ENCODE peak calls at places on chromosomes 7 and 10, in nine cellular contexts. V is thyroid gland, D is stomach, H is left ventricle myocardium inferior, X is ovary, W is testis, A is IMR-90, G is Peyer's patch, Y is mesenchymal stem cell. M is an unnamed sample. For H3K4me1 and H3K9me3, the result is how much of the 10 kb centered on the place peaks cover.

GRCh38 chr10:118955531-118956252 is 73.8 kb upstream of the NANOS1 start:
- DNase-seq in V (no peak), D (peak), H (no peak), X (no peak), W (no peak), A (no peak), G (no peak), Y (no peak), M (no peak)

GRCh38 chr7:67019562-67020390 is 23.1 kb downstream of the TYW1 start:
- DNase-seq in V (no peak), D (no peak), H (no peak), X (no peak), W (no peak), A (peak), G (no peak), Y (no peak), M (peak)

GRCh38 chr7:111953611-111954010 is 252.6 kb downstream of the DOCK4 start:
- DNase-seq in V (no peak), D (no peak), H (no peak), X (no peak), W (peak), A (no peak), G (no peak), Y (peak), M (peak)

GRCh38 chr7:11702938-11703337 is 129.1 kb downstream of the THSD7A start:
- DNase-seq in V (peak), D (no peak), H (no peak), X (no peak), W (peak), A (no peak), G (no peak), Y (peak), M (no peak)

GRCh38 chr10:119413738-119414611 is 128.5 kb downstream of the RGS10 start:
- DNase-seq in V (peak), D (peak), H (peak), X (peak), W (no peak), A (peak), G (no peak), Y (peak), M (no peak)

GRCh38 chr7:74031403-74032190 is 3.6 kb downstream of the ELN start:
- DNase-seq in V (no peak), D (no peak), H (no peak), X (no peak), W (no peak), A (no peak), G (no peak), Y (no peak), M (no peak)

GRCh38 chr10:13743101-13743693 is 156.4 kb downstream of the PRPF18 start:
- DNase-seq in V (no peak), D (no peak), H (no peak), X (no peak), W (no peak), A (peak), G (no peak), Y (no peak), M (no peak)

GRCh38 chr10:106815427-106816043 is 349.0 kb downstream of the SORCS1 start:
- DNase-seq in V (no peak), D (no peak), H (no peak), X (no peak), W (no peak), A (no peak), G (no peak), Y (no peak), M (no peak)

GRCh38 chr7:41287559-41288335 is 415.1 kb downstream of the INHBA start:
- DNase-seq in V (no peak), D (no peak), H (no peak), X (no peak), W (no peak), A (no peak), G (no peak), Y (no peak), M (no peak)

GRCh38 chr7:128108641-128109423 is 77.6 kb upstream of the LRRC4 start:
- DNase-seq in V (no peak), D (no peak), H (no peak), X (no peak), W (no peak), A (no peak), G (peak), Y (no peak), M (peak)

GRCh38 chr10:11670311-11670825 is 58.9 kb upstream of the USP6NL start:
- DNase-seq in V (no peak), D (no peak), H (no peak), X (no peak), W (no peak), A (no peak), G (no peak), Y (no peak), M (no peak)

GRCh38 chr10:61609609-61610166 is 53.0 kb upstream of the CABCOCO1 start:
- DNase-seq in V (no peak), D (no peak), H (no peak), X (no peak), W (no peak), A (no peak), G (no peak), Y (no peak), M (no peak)

GRCh38 chr7:132258231-132258630 is 318.0 kb downstream of the PLXNA4 start:
- DNase-seq in V (no peak), D (no peak), H (no peak), X (no peak), W (no peak), A (no peak), G (no peak), Y (no peak), M (no peak)

GRCh38 chr10:74991435-74991834 is 120.0 kb upstream of the SAMD8 start:
- DNase-seq in V (no peak), D (no peak), H (no peak), X (no peak), W (no peak), A (no peak), G (no peak), Y (peak), M (peak)

GRCh38 chr7:27148031-27148775 is 629 bp upstream of the HOXA6 start:
- DNase-seq in V (no peak), D (no peak), H (no peak), X (no peak), W (peak), A (no peak), G (peak), Y (no peak), M (no peak)

GRCh38 chr10:91198781-91199180 is 21.7 kb upstream of the PCGF5 start:
- DNase-seq in V (no peak), D (no peak), H (no peak), X (no peak), W (no peak), A (peak), G (no peak), Y (peak), M (peak)

GRCh38 chr10:129971381-129972144 is 7.5 kb upstream of the EBF3 start:
- DNase-seq in V (peak), D (peak), H (peak), X (peak), W (no peak), A (peak), G (peak), Y (peak), M (peak)

GRCh38 chr10:60869916-60870728 is 73.9 kb downstream of the RHOBTB1 start:
- DNase-seq in V (no peak), D (no peak), H (no peak), X (no peak), W (no peak), A (no peak), G (no peak), Y (no peak), M (no peak)

GRCh38 chr7:31019509-31019908 is 32.6 kb upstream of the ADCYAP1R1 start:
- DNase-seq in V (no peak), D (no peak), H (no peak), X (no peak), W (no peak), A (no peak), G (no peak), Y (no peak), M (no peak)

GRCh38 chr10:86756511-86757109 is at the start of gene BMPR1A:
- DNase-seq in V (peak), D (peak), H (peak), X (no peak), W (no peak), A (peak), G (no peak), Y (no peak), M (peak)

GRCh38 chr10:114401195-114401741 is 3.0 kb downstream of the AFAP1L2 start:
- DNase-seq in V (peak), D (peak), H (peak), X (peak), W (peak), A (peak), G (no peak), Y (peak), M (no peak)

GRCh38 chr10:75238182-75239180 is 2.7 kb upstream of the COMTD1 start:
- DNase-seq in V (no peak), D (no peak), H (peak), X (no peak), W (no peak), A (no peak), G (peak), Y (no peak), M (peak)

GRCh38 chr10:110918633-110919348 is at the start of gene BBIP1:
- DNase-seq in V (no peak), D (no peak), H (no peak), X (no peak), W (no peak), A (peak), G (peak), Y (peak), M (peak)

GRCh38 chr7:134737561-134738353 is 41.7 kb upstream of the CALD1 start:
- DNase-seq in V (no peak), D (no peak), H (no peak), X (no peak), W (no peak), A (peak), G (no peak), Y (peak), M (no peak)

GRCh38 chr10:68151453-68151852 is 42.2 kb downstream of the MYPN start:
- DNase-seq in V (no peak), D (no peak), H (no peak), X (no peak), W (no peak), A (no peak), G (no peak), Y (no peak), M (no peak)

GRCh38 chr10:117138838-117139580 is 939 bp upstream of the VAX1 start:
- DNase-seq in V (no peak), D (no peak), H (no peak), X (no peak), W (no peak), A (no peak), G (no peak), Y (no peak), M (no peak)

GRCh38 chr10:43236176-43236850 is 30.6 kb downstream of the RASGEF1A start:
- DNase-seq in V (no peak), D (no peak), H (no peak), X (no peak), W (no peak), A (no peak), G (no peak), Y (no peak), M (no peak)

GRCh38 chr7:151860771-151861170 is 16.1 kb downstream of the PRKAG2 start:
- DNase-seq in V (no peak), D (no peak), H (no peak), X (no peak), W (no peak), A (no peak), G (no peak), Y (no peak), M (peak)

GRCh38 chr7:30988346-30989005 is 24.7 kb downstream of the GHRHR start:
- DNase-seq in V (peak), D (peak), H (peak), X (peak), W (no peak), A (no peak), G (peak), Y (no peak), M (peak)

GRCh38 chr7:26443761-26444160 is 152.1 kb downstream of the SNX10 start:
- DNase-seq in V (no peak), D (no peak), H (no peak), X (no peak), W (no peak), A (no peak), G (no peak), Y (no peak), M (no peak)

GRCh38 chr10:63901228-63901627 is 380.0 kb downstream of the REEP3 start:
- DNase-seq in V (no peak), D (no peak), H (no peak), X (no peak), W (no peak), A (no peak), G (no peak), Y (no peak), M (no peak)

DNA sequence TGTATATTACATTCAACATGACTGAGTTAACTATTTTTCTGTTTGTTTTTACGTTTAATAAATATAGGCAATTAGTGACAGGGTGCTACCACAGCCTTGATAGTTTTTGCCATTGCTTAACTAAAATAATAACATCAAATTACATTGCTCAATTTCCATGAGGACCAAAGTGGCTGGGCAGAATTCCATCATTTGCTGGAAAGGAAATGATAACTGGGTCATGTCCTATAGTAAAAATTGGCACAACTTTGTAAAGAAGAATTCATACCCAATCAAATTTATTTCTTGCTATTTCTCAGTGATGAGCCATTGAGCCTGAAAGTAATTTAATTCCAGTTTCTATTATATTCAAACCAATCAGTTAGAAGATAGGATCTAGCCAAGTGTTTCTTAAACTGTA is 102.2 kb upstream of the CTTNBP2 start:
- DNase-seq in V (no peak), D (no peak), H (no peak), X (peak), W (peak), A (no peak), G (no peak), Y (no peak), M (no peak)
- H3K4me1 ChIP-seq in V (under half), D (under half), H (under half), X (under half), W (under half), A (under half), G (under half), Y (under half), M (under half)

GRCh38 chr7:150594817-150595216 is 27.6 kb downstream of the GIMAP4 start:
- DNase-seq in V (no peak), D (no peak), H (no peak), X (no peak), W (no peak), A (no peak), G (no peak), Y (no peak), M (no peak)
- H3K9me3 ChIP-seq in V (under half), D (under half), H (under half), X (under half), W (under half), A (under half), G (under half), Y (under half), M (under half)

GRCh38 chr10:78180306-78180705 is 146.6 kb downstream of the RPS24 start:
- DNase-seq in V (no peak), D (no peak), H (no peak), X (no peak), W (no peak), A (no peak), G (no peak), Y (no peak), M (peak)
- H3K4me3 ChIP-seq in V (no peak), D (no peak), H (no peak), X (no peak), W (no peak), A (no peak), G (no peak), Y (no peak), M (no peak)

DNA sequence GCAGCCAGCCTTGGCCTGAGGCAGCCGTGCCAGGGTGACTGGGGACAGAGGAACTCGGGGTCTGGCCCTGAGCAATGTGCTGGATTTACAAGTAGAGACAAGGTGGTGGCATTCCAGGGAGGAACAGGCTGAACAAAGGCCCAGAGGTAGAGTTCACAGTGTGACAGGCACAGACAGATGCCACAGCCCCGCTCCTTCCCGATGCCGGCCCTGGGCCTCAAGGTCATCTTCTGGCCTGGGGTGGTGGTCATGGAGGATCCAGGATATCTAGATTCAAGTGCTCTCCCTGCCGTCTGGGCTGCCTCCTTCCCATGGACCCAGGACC is 68.9 kb upstream of the COL13A1 start:
- DNase-seq in V (no peak), D (no peak), H (no peak), X (no peak), W (no peak), A (no peak), G (peak), Y (no peak), M (no peak)
- H3K4me1 ChIP-seq in V (under half), D (under half), H (half or more), X (under half), W (under half), A (half or more), G (under half), Y (half or more), M (under half)

GRCh38 chr7:158535079-158535478 is 52.5 kb downstream of the PTPRN2 start:
- DNase-seq in V (no peak), D (peak), H (no peak), X (no peak), W (no peak), A (no peak), G (no peak), Y (no peak), M (no peak)
- H3K9me3 ChIP-seq in V (under half), D (under half), H (under half), X (under half), W (under half), A (half or more), G (under half), Y (under half), M (under half)

GRCh38 chr7:6482307-6482706 is 34.6 kb upstream of the DAGLB start:
- DNase-seq in V (no peak), D (no peak), H (no peak), X (no peak), W (no peak), A (no peak), G (no peak), Y (no peak), M (peak)
- H3K4me3 ChIP-seq in V (peak), D (peak), H (peak), X (peak), W (no peak), A (peak), G (peak), Y (no peak), M (no peak)

GRCh38 chr10:122192142-122192541 is 79.0 kb upstream of the BTBD16 start:
- DNase-seq in V (peak), D (no peak), H (no peak), X (no peak), W (no peak), A (no peak), G (no peak), Y (no peak), M (no peak)

GRCh38 chr10:122190553-122190952 is 80.5 kb upstream of the BTBD16 start:
- DNase-seq in V (no peak), D (no peak), H (no peak), X (no peak), W (no peak), A (no peak), G (no peak), Y (peak), M (no peak)

GRCh38 chr10:122188706-122189105 is 82.4 kb upstream of the BTBD16 start:
- DNase-seq in V (peak), D (peak), H (no peak), X (no peak), W (no peak), A (no peak), G (no peak), Y (no peak), M (no peak)

GRCh38 chr10:122189185-122189584 is 81.9 kb upstream of the BTBD16 start:
- DNase-seq in V (no peak), D (no peak), H (no peak), X (no peak), W (no peak), A (no peak), G (no peak), Y (no peak), M (no peak)

GRCh38 chr10:122190151-122190550 is 80.9 kb upstream of the BTBD16 start:
- DNase-seq in V (no peak), D (no peak), H (no peak), X (no peak), W (no peak), A (no peak), G (no peak), Y (no peak), M (no peak)
- H3K4me1 ChIP-seq in V (under half), D (under half), H (half or more), X (under half), W (under half), A (under half), G (under half), Y (under half), M (under half)

DNA sequence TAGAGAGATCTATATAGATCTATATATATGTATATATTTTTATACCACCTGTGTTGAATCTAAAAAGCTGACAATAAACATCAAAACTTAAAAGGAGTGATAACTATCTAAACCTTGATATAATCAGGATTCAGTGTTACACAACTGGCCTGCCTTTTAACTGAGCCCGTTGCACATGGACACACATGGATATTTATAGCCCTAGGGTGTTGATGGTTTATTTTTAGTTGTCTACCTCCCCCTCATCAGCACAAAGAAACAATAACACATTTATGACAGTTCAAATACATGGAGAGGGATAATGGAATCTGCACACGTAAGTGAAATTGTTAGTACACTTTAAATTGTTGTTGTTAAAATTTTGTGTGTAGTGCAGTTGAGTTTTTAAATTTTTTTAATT is 336.9 kb downstream of the ZNF248 start:
- DNase-seq in V (no peak), D (no peak), H (no peak), X (no peak), W (no peak), A (no peak), G (no peak), Y (no peak), M (no peak)
- H3K9me3 ChIP-seq in V (under half), D (under half), H (under half), X (under half), W (under half), A (under half), G (under half), Y (under half), M (under half)